ENCODE peak calls at places on chromosomes 1 and 21, in four cellular contexts. C, I, L and X are unnamed samples.

GRCh38 chr1:2564815-2565415 is 8.7 kb downstream of the TNFRSF14 start:
- DNase-seq in C (no peak), L (no peak), I (no peak), X (no peak)

GRCh38 chr1:241591317-241591716 is 48.9 kb downstream of the CHML start:
- DNase-seq in L (no peak), I (no peak), C (no peak), X (no peak)

GRCh38 chr1:114154146-114154962 is 685 bp upstream of the SYT6 start:
- DNase-seq in L (peak; percentile 49), I (peak; percentile 45), C (no peak), X (no peak)

GRCh38 chr1:60000625-60001024 is 72.9 kb downstream of the C1orf87 start:
- DNase-seq in L (no peak), I (no peak), C (no peak), X (no peak)

GRCh38 chr1:11196945-11197344 is 7.8 kb downstream of the ANGPTL7 start:
- DNase-seq in L (no peak), C (no peak), I (no peak), X (no peak)

GRCh38 chr1:15273274-15273673 is 26.3 kb downstream of the FHAD1 start:
- DNase-seq in I (no peak), L (no peak), C (no peak), X (no peak)

GRCh38 chr1:43522776-43523480 is 7.8 kb upstream of the PTPRF start:
- DNase-seq in L (no peak), C (no peak), I (no peak), X (no peak)

GRCh38 chr21:15742052-15742451 is 12.3 kb downstream of the USP25 start:
- DNase-seq in L (no peak), I (no peak), C (no peak), X (no peak)

GRCh38 chr1:187390157-187390556 is 561.4 kb downstream of the PLA2G4A start:
- DNase-seq in I (no peak), C (no peak), L (no peak), X (no peak)

GRCh38 chr1:60342569-60342968 is 269.0 kb upstream of the C1orf87 start:
- DNase-seq in C (no peak), L (no peak), I (no peak), X (no peak)